ENCODE peak calls at places on chromosomes 7 and 10, in nine cellular contexts. J is left ventricle myocardium inferior; V is IMR-90; L is AG04450; C is aorta; G is CD8-positive, alpha-beta T cell; X is GM06990; E is sigmoid colon; I is ascending aorta. N is an unnamed sample. For H3K27me3, the result is how much of the 10 kb centered on the place peaks cover.

GRCh38 chr10:128242641-128243040 is 116.4 kb upstream of the MKI67 start:
- DNase-seq in J (no peak), V (no peak), L (no peak), C (no peak), G (no peak), X (no peak), E (no peak), I (no peak), N (no peak)

GRCh38 chr7:13321321-13321720 is 633.9 kb downstream of the ARL4A start:
- DNase-seq in J (no peak), V (no peak), L (no peak), C (no peak), G (no peak), X (no peak), E (no peak), I (no peak), N (no peak)

GRCh38 chr10:35126062-35126529 is 550 bp upstream of the CREM start:
- DNase-seq in J (no peak), V (peak), L (no peak), C (no peak), G (no peak), X (no peak), E (no peak), I (no peak), N (no peak)

GRCh38 chr10:3757638-3758490 is 27.1 kb downstream of the KLF6 start:
- DNase-seq in J (no peak), V (no peak), L (no peak), C (no peak), G (peak), X (peak), E (no peak), I (no peak), N (peak)

GRCh38 chr10:31762306-31762705 is 166.3 kb downstream of the ARHGAP12 start:
- DNase-seq in J (no peak), V (no peak), L (no peak), C (no peak), G (no peak), X (no peak), E (no peak), I (no peak), N (no peak)

GRCh38 chr10:46031648-46032532 is 1.5 kb upstream of the NCOA4 start:
- DNase-seq in J (no peak), V (no peak), L (no peak), C (no peak), G (no peak), X (no peak), E (no peak), I (no peak), N (no peak)

GRCh38 chr7:2046581-2047271 is 186.0 kb downstream of the MAD1L1 start:
- DNase-seq in J (peak), V (no peak), L (no peak), C (peak), G (no peak), X (no peak), E (peak), I (no peak), N (no peak)

GRCh38 chr10:49164587-49165188 is 23.5 kb downstream of the TMEM273 start:
- DNase-seq in J (no peak), V (peak), L (no peak), C (no peak), G (no peak), X (peak), E (no peak), I (no peak), N (no peak)

GRCh38 chr10:121436630-121437311 is 161.5 kb downstream of the FGFR2 start:
- DNase-seq in J (no peak), V (no peak), L (no peak), C (no peak), G (no peak), X (no peak), E (no peak), I (no peak), N (no peak)

GRCh38 chr10:77592510-77592909 is 45.1 kb downstream of the KCNMA1 start:
- DNase-seq in J (no peak), V (no peak), L (no peak), C (no peak), G (no peak), X (no peak), E (peak), I (no peak), N (no peak)

GRCh38 chr10:56881218-56881617 is 520.2 kb upstream of the ZWINT start:
- DNase-seq in J (no peak), V (no peak), L (no peak), C (no peak), G (no peak), X (no peak), E (no peak), I (no peak), N (no peak)

GRCh38 chr7:100694196-100694745 is at the start of gene GIGYF1:
- DNase-seq in J (peak), V (peak), L (no peak), C (peak), G (peak), X (peak), E (peak), I (no peak), N (no peak)

GRCh38 chr7:128859232-128860157 is 3.2 kb upstream of the ATP6V1F start:
- DNase-seq in J (peak), V (no peak), L (no peak), C (no peak), G (no peak), X (no peak), E (no peak), I (no peak), N (no peak)

GRCh38 chr7:149060161-149060560 is 30.4 kb downstream of the ZNF786 start:
- DNase-seq in J (no peak), V (peak), L (no peak), C (no peak), G (no peak), X (no peak), E (no peak), I (no peak), N (no peak)

GRCh38 chr7:47337021-47337492 is 244.9 kb downstream of the TNS3 start:
- DNase-seq in J (no peak), V (no peak), L (no peak), C (no peak), G (no peak), X (no peak), E (no peak), I (no peak), N (no peak)

GRCh38 chr10:89861199-89861573 is 159.8 kb downstream of the KIF20B start:
- DNase-seq in J (no peak), V (no peak), L (no peak), C (no peak), G (no peak), X (no peak), E (no peak), I (no peak), N (no peak)

GRCh38 chr7:144670251-144670650 is 165.6 kb downstream of the TPK1 start:
- DNase-seq in J (no peak), V (no peak), L (no peak), C (no peak), G (no peak), X (no peak), E (no peak), I (no peak), N (no peak)

GRCh38 chr10:11782793-11783557 is 40.2 kb upstream of the PROSER2 start:
- DNase-seq in J (no peak), V (peak), L (peak), C (no peak), G (no peak), X (no peak), E (no peak), I (no peak), N (peak)

GRCh38 chr7:113120647-113121046 is 2.3 kb upstream of the SMIM30 start:
- DNase-seq in J (no peak), V (no peak), L (no peak), C (no peak), G (no peak), X (no peak), E (no peak), I (no peak), N (no peak)

GRCh38 chr7:82897500-82897899 is 265.2 kb downstream of the PCLO start:
- DNase-seq in J (no peak), V (no peak), L (no peak), C (no peak), G (no peak), X (no peak), E (no peak), I (no peak), N (no peak)

GRCh38 chr7:13433946-13434345 is 555.5 kb downstream of the ETV1 start:
- DNase-seq in J (no peak), V (no peak), L (no peak), C (no peak), G (no peak), X (no peak), E (no peak), I (no peak), N (no peak)

GRCh38 chr10:104059364-104059763 is 26.3 kb downstream of the COL17A1 start:
- DNase-seq in J (no peak), V (no peak), L (no peak), C (no peak), G (no peak), X (no peak), E (no peak), I (no peak), N (no peak)

GRCh38 chr7:69780377-69780776 is 182.1 kb downstream of the AUTS2 start:
- DNase-seq in J (no peak), V (no peak), L (no peak), C (no peak), G (no peak), X (no peak), E (no peak), I (no peak), N (peak)

GRCh38 chr7:7653568-7654187 is 13.1 kb downstream of the UMAD1 start:
- DNase-seq in J (no peak), V (no peak), L (no peak), C (no peak), G (no peak), X (no peak), E (no peak), I (no peak), N (no peak)

GRCh38 chr10:43781480-43782361 is 133.0 kb upstream of the ZNF32 start:
- DNase-seq in J (no peak), V (peak), L (no peak), C (no peak), G (no peak), X (peak), E (no peak), I (no peak), N (no peak)

GRCh38 chr10:2994562-2994961 is 72.8 kb upstream of the PFKP start:
- DNase-seq in J (no peak), V (peak), L (no peak), C (no peak), G (no peak), X (no peak), E (no peak), I (no peak), N (no peak)

GRCh38 chr7:131556055-131556911 is at the start of gene PODXL:
- DNase-seq in J (peak), V (peak), L (no peak), C (peak), G (peak), X (peak), E (peak), I (no peak), N (no peak)

GRCh38 chr7:66905243-66905642 is 15.8 kb upstream of the TMEM248 start:
- DNase-seq in J (no peak), V (no peak), L (no peak), C (no peak), G (no peak), X (no peak), E (no peak), I (no peak), N (no peak)

GRCh38 chr7:129168219-129168991 is 20.0 kb upstream of the SMO start:
- DNase-seq in J (no peak), V (no peak), L (no peak), C (no peak), G (no peak), X (no peak), E (no peak), I (no peak), N (no peak)

GRCh38 chr10:28532223-28532508 is 752 bp upstream of the WAC start:
- DNase-seq in J (no peak), V (no peak), L (peak), C (peak), G (no peak), X (no peak), E (no peak), I (no peak), N (no peak)

GRCh38 chr10:70699659-70700174 is 27.4 kb downstream of the ADAMTS14 start:
- DNase-seq in J (no peak), V (no peak), L (no peak), C (no peak), G (no peak), X (no peak), E (no peak), I (no peak), N (peak)

GRCh38 chr10:90975096-90975495 is 54.2 kb upstream of the ANKRD1 start:
- DNase-seq in J (no peak), V (no peak), L (no peak), C (no peak), G (no peak), X (no peak), E (no peak), I (no peak), N (no peak)

GRCh38 chr10:104080762-104081161 is 4.9 kb downstream of the COL17A1 start:
- DNase-seq in J (no peak), V (peak), L (no peak), C (no peak), G (no peak), X (no peak), E (no peak), I (no peak), N (no peak)

GRCh38 chr10:48227213-48227612 is 47.3 kb downstream of the FRMPD2 start:
- DNase-seq in J (no peak), V (no peak), L (no peak), C (no peak), G (no peak), X (no peak), E (no peak), I (no peak), N (no peak)

GRCh38 chr7:155800301-155800700 is 12.0 kb downstream of the SHH start:
- DNase-seq in J (no peak), V (no peak), L (no peak), C (no peak), G (no peak), X (no peak), E (no peak), I (no peak), N (no peak)

GRCh38 chr7:155797262-155798250 is 14.7 kb downstream of the SHH start:
- DNase-seq in J (no peak), V (no peak), L (no peak), C (peak), G (no peak), X (no peak), E (no peak), I (no peak), N (no peak)

GRCh38 chr7:155798673-155799439 is 13.4 kb downstream of the SHH start:
- DNase-seq in J (no peak), V (no peak), L (no peak), C (no peak), G (no peak), X (no peak), E (no peak), I (no peak), N (no peak)

GRCh38 chr7:155800741-155801267 is 11.5 kb downstream of the SHH start:
- DNase-seq in J (no peak), V (no peak), L (no peak), C (peak), G (no peak), X (no peak), E (no peak), I (no peak), N (no peak)

GRCh38 chr7:155799514-155799913 is 12.7 kb downstream of the SHH start:
- DNase-seq in J (no peak), V (no peak), L (no peak), C (no peak), G (no peak), X (no peak), E (no peak), I (no peak), N (no peak)
- H3K27me3 ChIP-seq in J (half or more), V (half or more), L (under half), C (under half), G (under half), X (under half), E (under half), I (under half), N (under half)

DNA sequence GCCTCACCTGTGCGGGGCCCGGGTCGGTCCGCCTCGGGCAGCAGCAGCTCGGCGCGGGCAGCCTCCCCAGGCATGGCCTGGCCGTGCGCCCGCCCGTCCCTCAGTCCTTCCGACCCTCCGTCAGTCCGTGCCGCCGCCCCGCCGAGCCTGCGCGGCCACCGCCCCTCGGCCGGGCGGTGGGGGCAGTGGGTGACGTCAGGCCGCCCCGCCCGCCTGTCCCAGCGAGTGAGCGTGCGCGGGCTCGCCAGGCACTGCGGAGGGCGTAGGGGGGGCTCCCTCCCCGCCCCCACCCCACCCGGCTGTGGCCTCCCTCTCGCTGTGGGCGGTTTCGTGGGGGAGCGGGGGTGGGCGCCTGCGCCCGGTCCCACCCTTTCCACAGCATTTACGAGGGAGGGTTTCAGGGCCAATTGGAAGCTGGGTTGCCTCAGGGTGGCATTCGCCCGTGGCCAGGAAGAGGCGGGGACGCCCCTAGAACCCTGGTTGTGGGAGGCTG is at the start of gene NACAD:
- DNase-seq in J (peak), V (peak), L (no peak), C (no peak), G (peak), X (no peak), E (peak), I (no peak), N (no peak)
- H3K4me3 ChIP-seq in J (peak), V (peak), L (peak), C (peak), G (peak), X (peak), E (peak), I (peak), N (peak)

GRCh38 chr7:97020601-97021442 is 3.8 kb downstream of the DLX5 start:
- DNase-seq in J (no peak), V (no peak), L (no peak), C (no peak), G (no peak), X (no peak), E (no peak), I (no peak), N (no peak)

GRCh38 chr7:97018775-97019535 is 5.7 kb downstream of the DLX5 start:
- DNase-seq in J (no peak), V (no peak), L (no peak), C (no peak), G (no peak), X (no peak), E (no peak), I (no peak), N (no peak)

GRCh38 chr7:97018126-97018601 is 6.5 kb downstream of the DLX5 start:
- DNase-seq in J (no peak), V (no peak), L (no peak), C (no peak), G (no peak), X (no peak), E (no peak), I (no peak), N (no peak)

GRCh38 chr7:97021443-97022261 is 3.0 kb downstream of the DLX5 start:
- DNase-seq in J (no peak), V (no peak), L (no peak), C (no peak), G (no peak), X (no peak), E (no peak), I (no peak), N (no peak)

DNA sequence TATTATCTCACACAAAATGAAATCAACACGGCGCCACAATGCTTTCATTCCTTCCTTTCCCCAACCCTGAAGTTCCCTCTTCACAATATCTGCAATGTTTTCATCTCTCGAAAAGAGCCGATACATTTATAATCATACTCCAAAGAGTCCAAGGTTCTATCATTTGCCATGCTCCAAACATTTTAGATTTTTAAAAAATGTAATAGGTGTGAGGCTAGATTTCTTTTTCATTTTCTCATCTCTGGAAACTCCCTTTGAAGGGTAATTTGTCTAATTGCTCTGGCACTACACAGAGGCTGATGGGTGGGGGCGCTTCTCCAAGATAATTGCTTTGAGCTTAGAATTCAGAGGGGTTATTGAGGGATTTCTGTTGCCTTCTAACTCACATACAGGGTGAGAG is 4.9 kb downstream of the DLX5 start:
- DNase-seq in J (no peak), V (no peak), L (no peak), C (no peak), G (no peak), X (no peak), E (no peak), I (no peak), N (no peak)
- H3K27me3 ChIP-seq in J (half or more), V (half or more), L (half or more), C (under half), G (half or more), X (under half), E (half or more), I (under half), N (half or more)

GRCh38 chr10:42755591-42756093 is 27.0 kb upstream of the BMS1 start:
- DNase-seq in J (no peak), V (no peak), L (no peak), C (no peak), G (no peak), X (no peak), E (no peak), I (no peak), N (no peak)
- H3K4me3 ChIP-seq in J (peak), V (no peak), L (no peak), C (no peak), G (no peak), X (no peak), E (peak), I (peak), N (no peak)

GRCh38 chr7:45920543-45921380 is at the start of gene IGFBP3:
- DNase-seq in J (peak), V (peak), L (no peak), C (peak), G (no peak), X (no peak), E (no peak), I (no peak), N (no peak)
- H3K27me3 ChIP-seq in J (under half), V (under half), L (under half), C (under half), G (under half), X (under half), E (under half), I (under half), N (under half)